ENCODE peak calls at places on chromosomes 1 and 21, in eight cellular contexts. W is fibroblast of lung, T is H9, E is mucosa of descending colon, A is MM.1S, L is body of pancreas, P is upper lobe of right lung, K is cardiac muscle cell. H is an unnamed sample. For H3K4me1, the result is how much of the 10 kb centered on the place peaks cover.

GRCh38 chr1:53460211-53460634 is 1.0 kb downstream of the DMRTB1 start:
- DNase-seq in W (no peak), T (no peak), E (no peak), A (no peak), L (no peak), P (no peak), K (no peak), H (no peak)

GRCh38 chr1:21837476-21837875 is 25.4 kb downstream of the LDLRAD2 start:
- DNase-seq in W (no peak), T (no peak), E (no peak), A (no peak), L (no peak), P (no peak), K (no peak), H (no peak)

GRCh38 chr1:63408331-63408730 is 40.9 kb downstream of the ALG6 start:
- DNase-seq in W (no peak), T (no peak), E (no peak), A (no peak), L (no peak), P (no peak), K (no peak), H (no peak)

GRCh38 chr1:222543817-222544216 is 4.1 kb downstream of the HHIPL2 start:
- DNase-seq in W (no peak), T (peak), E (no peak), A (no peak), L (no peak), P (no peak), K (no peak), H (no peak)

GRCh38 chr1:97384294-97384952 is 536.4 kb downstream of the DPYD start:
- DNase-seq in W (peak), T (no peak), E (no peak), A (no peak), L (no peak), P (no peak), K (no peak), H (no peak)

GRCh38 chr21:33205476-33205875 is 24.3 kb upstream of the IFNAR2 start:
- DNase-seq in W (no peak), T (no peak), E (no peak), A (no peak), L (no peak), P (no peak), K (no peak), H (no peak)

GRCh38 chr1:93695411-93696005 is 13.9 kb upstream of the BCAR3 start:
- DNase-seq in W (no peak), T (no peak), E (no peak), A (no peak), L (no peak), P (no peak), K (no peak), H (no peak)

GRCh38 chr21:38037416-38037815 is 121.2 kb upstream of the KCNJ6 start:
- DNase-seq in W (peak), T (no peak), E (no peak), A (no peak), L (no peak), P (no peak), K (no peak), H (no peak)

GRCh38 chr1:68078647-68079046 is 28.2 kb upstream of the DIRAS3 start:
- DNase-seq in W (no peak), T (no peak), E (no peak), A (no peak), L (no peak), P (no peak), K (no peak), H (no peak)

GRCh38 chr1:31745071-31745897 is 18.9 kb downstream of the ADGRB2 start:
- DNase-seq in W (no peak), T (peak), E (no peak), A (peak), L (peak), P (no peak), K (peak), H (peak)

GRCh38 chr1:107293901-107294600 is 153.2 kb downstream of the NTNG1 start:
- DNase-seq in W (no peak), T (no peak), E (no peak), A (no peak), L (no peak), P (no peak), K (no peak), H (peak)

GRCh38 chr1:75579046-75579445 is 31.9 kb downstream of the SLC44A5 start:
- DNase-seq in W (peak), T (no peak), E (no peak), A (no peak), L (no peak), P (no peak), K (no peak), H (no peak)

GRCh38 chr1:61377242-61377958 is 295.0 kb downstream of the NFIA start:
- DNase-seq in W (no peak), T (no peak), E (no peak), A (peak), L (no peak), P (no peak), K (peak), H (no peak)

GRCh38 chr1:24692351-24692980 is 49.4 kb downstream of the SRRM1 start:
- DNase-seq in W (peak), T (no peak), E (no peak), A (no peak), L (no peak), P (no peak), K (no peak), H (no peak)

GRCh38 chr21:17402885-17403477 is 109.9 kb upstream of the CXADR start:
- DNase-seq in W (peak), T (no peak), E (no peak), A (no peak), L (no peak), P (no peak), K (no peak), H (no peak)

GRCh38 chr1:93296555-93297154 is 49.1 kb upstream of the DR1 start:
- DNase-seq in W (no peak), T (peak), E (no peak), A (no peak), L (no peak), P (no peak), K (no peak), H (no peak)

GRCh38 chr1:174872615-174873058 is 127.1 kb upstream of the CACYBP start:
- DNase-seq in W (peak), T (no peak), E (no peak), A (no peak), L (no peak), P (no peak), K (no peak), H (no peak)

GRCh38 chr1:180228648-180229482 is 1.2 kb upstream of the LHX4 start:
- DNase-seq in W (no peak), T (no peak), E (no peak), A (no peak), L (no peak), P (peak), K (peak), H (no peak)

GRCh38 chr1:61013189-61013952 is 69.0 kb upstream of the NFIA start:
- DNase-seq in W (no peak), T (no peak), E (no peak), A (no peak), L (no peak), P (no peak), K (no peak), H (no peak)

GRCh38 chr1:199041173-199041914 is 402.5 kb downstream of the PTPRC start:
- DNase-seq in W (peak), T (no peak), E (no peak), A (peak), L (no peak), P (no peak), K (no peak), H (no peak)

GRCh38 chr1:224884428-224884827 is 45.0 kb upstream of the DNAH14 start:
- DNase-seq in W (peak), T (no peak), E (no peak), A (no peak), L (no peak), P (no peak), K (no peak), H (no peak)

GRCh38 chr1:198328458-198329032 is 171.7 kb downstream of the NEK7 start:
- DNase-seq in W (no peak), T (no peak), E (no peak), A (peak), L (no peak), P (no peak), K (no peak), H (no peak)

GRCh38 chr1:226579781-226580323 is 31.3 kb downstream of the STUM start:
- DNase-seq in W (no peak), T (no peak), E (no peak), A (no peak), L (no peak), P (peak), K (no peak), H (no peak)

GRCh38 chr1:43881415-43881814 is 52.2 kb upstream of the ARTN start:
- DNase-seq in W (no peak), T (peak), E (no peak), A (no peak), L (no peak), P (no peak), K (peak), H (peak)

GRCh38 chr21:45531393-45532215 is 10.6 kb downstream of the SLC19A1 start:
- DNase-seq in W (no peak), T (no peak), E (peak), A (no peak), L (no peak), P (peak), K (no peak), H (peak)

GRCh38 chr21:30153697-30154340 is 12.8 kb downstream of the CLDN17 start:
- DNase-seq in W (no peak), T (no peak), E (no peak), A (no peak), L (no peak), P (no peak), K (no peak), H (no peak)

GRCh38 chr1:169127305-169127704 is 20.8 kb downstream of the ATP1B1 start:
- DNase-seq in W (peak), T (no peak), E (no peak), A (no peak), L (no peak), P (no peak), K (no peak), H (no peak)

GRCh38 chr1:160837558-160838205 is 25.0 kb downstream of the CD244 start:
- DNase-seq in W (peak), T (no peak), E (peak), A (peak), L (peak), P (no peak), K (no peak), H (peak)

GRCh38 chr1:76109404-76109803 is 34.9 kb downstream of the ST6GALNAC3 start:
- DNase-seq in W (no peak), T (no peak), E (no peak), A (no peak), L (no peak), P (no peak), K (no peak), H (no peak)

GRCh38 chr1:1605034-1605591 is 5.2 kb upstream of the FNDC10 start:
- DNase-seq in W (no peak), T (peak), E (peak), A (no peak), L (no peak), P (peak), K (no peak), H (no peak)

GRCh38 chr1:3372317-3372716 is 82.1 kb upstream of the ARHGEF16 start:
- DNase-seq in W (no peak), T (no peak), E (no peak), A (no peak), L (no peak), P (no peak), K (no peak), H (no peak)

GRCh38 chr1:153515504-153516394 is 20.0 kb downstream of the S100A6 start:
- DNase-seq in W (no peak), T (no peak), E (peak), A (no peak), L (no peak), P (peak), K (no peak), H (no peak)

GRCh38 chr1:22440582-22440981 is 11.1 kb upstream of the ZBTB40 start:
- DNase-seq in W (no peak), T (no peak), E (no peak), A (no peak), L (no peak), P (no peak), K (no peak), H (no peak)

GRCh38 chr1:199122532-199123311 is 483.9 kb downstream of the PTPRC start:
- DNase-seq in W (peak), T (no peak), E (no peak), A (no peak), L (no peak), P (no peak), K (no peak), H (no peak)

GRCh38 chr1:202836616-202837403 is 26.1 kb downstream of the PCAT6 start:
- DNase-seq in W (no peak), T (no peak), E (no peak), A (no peak), L (no peak), P (no peak), K (no peak), H (no peak)

GRCh38 chr1:40977721-40978120 is 1.8 kb upstream of the CTPS1 start:
- DNase-seq in W (peak), T (no peak), E (no peak), A (no peak), L (no peak), P (no peak), K (peak), H (no peak)

GRCh38 chr21:26011292-26011940 is 159.2 kb downstream of the APP start:
- DNase-seq in W (no peak), T (no peak), E (no peak), A (no peak), L (no peak), P (no peak), K (no peak), H (no peak)

GRCh38 chr1:35726814-35727433 is 8.2 kb upstream of the C1orf216 start:
- DNase-seq in W (peak), T (peak), E (no peak), A (peak), L (peak), P (no peak), K (peak), H (peak)

DNA sequence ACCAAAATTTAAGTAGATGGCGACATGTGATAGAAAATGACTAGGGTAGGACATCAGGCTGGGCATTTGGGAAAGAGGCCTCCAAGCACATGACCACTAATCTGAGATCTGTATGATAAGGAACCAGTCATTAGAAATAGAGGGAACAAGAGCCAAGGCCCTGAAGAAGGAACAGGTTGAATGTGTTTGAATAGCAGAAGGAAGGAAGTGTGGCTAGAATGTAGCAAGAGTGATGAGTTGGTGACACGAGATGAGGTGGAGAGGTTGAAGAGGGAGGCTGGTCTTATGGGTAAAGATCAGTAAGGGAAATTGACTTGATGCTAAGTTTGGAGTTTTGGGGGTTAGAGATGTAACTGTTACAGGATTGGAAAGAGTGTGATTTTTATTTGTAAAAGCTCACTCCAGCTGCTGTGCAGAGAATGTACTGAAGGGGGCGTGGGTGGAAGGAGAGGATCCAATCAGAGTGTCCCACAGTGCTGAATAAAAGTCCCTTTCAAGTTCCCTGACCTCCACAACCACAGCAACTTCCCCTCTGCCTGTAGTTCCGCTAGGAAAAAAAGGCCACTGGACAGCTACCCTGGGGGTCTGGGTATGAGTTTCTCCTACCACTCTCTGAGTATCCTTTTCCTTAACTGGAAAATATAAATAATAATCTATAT is 295.0 kb downstream of the OMA1 start:
- DNase-seq in W (no peak), T (peak), E (no peak), A (no peak), L (no peak), P (no peak), K (no peak), H (peak)
- TF ChIP-seq CTCF in W (peak), T (peak), E (no peak), A (no peak), L (no peak), P (no peak), K (peak), H (peak)

DNA sequence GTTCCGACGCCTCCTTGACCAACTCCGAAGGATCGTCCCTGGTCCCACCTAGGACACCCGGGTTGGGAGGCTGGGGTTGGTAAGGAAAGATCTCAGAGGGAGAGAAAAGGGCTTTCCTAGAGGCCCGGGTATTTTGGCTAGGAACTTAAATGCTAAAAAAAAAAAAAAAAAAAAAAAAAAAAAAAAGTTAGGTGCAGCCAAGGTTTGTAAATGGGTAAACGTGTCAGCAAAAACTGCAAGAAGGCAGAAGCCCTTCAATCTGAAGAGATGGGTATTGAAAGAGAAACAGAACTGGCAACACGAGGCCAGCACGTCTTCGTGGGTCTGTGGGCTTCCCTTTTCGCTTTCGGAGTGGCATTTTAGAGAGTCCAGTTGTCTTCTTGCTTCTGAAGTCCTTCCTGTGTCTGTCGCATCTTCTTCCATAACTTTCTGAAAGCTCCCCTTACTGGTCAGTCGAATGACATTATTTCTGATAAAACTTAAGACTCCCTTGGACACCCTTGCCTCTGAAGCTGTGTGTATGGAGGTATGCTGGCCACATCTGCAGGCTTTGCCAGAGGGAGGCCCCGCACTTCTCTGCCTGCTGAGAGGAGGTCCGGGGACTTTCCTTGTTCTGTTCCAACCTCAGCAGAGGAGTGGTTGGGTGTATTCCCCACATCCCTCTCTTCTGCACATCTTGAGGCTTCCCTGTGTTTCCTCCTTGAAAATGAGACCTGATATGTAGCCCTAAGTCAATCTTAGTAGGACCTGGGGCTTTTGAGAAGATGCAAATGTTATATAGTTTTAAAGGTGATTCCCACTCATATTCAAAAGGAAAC is 745 bp downstream of the RCSD1 start:
- DNase-seq in W (no peak), T (no peak), E (no peak), A (peak), L (no peak), P (no peak), K (peak), H (no peak)
- H3K4me1 ChIP-seq in W (under half), T (under half), E (under half), A (half or more), L (under half), P (under half), K (half or more), H (under half)

DNA sequence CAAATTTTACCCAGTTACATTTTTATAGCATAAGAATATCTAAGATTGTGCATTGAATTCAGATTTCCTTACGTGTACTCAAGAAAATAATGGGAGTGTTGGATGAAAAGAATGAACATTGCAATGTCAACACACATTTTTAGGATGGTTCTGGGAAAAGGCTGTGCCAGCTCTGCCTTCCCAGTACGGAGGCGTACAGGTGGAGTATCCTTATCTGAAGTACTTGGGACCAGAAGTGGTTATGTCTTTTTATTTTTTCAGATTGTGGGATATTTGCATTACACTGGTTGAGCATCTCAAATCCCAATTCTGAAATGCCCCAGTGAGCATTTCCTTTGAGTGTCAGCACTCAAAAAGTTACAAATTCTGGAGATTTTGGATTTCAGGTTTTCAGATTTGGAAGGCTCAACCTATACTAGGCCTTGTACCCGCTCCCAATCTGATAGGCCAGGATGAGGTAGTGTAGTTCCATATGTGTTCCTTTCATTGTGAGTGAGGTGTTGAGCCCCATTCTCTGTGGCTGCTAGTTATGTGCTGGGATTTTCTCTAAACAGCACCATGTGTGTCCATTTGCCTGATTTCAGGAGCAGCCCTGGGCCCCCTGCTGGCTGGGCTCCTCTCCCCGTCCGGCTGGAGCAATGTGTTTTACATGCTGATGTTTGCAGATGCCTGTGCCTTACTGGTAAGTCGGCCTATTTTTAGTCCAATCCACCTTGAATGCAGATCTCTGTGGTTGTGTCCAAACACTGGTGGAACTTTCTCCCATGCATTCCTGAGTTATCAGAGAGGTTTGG is 60.8 kb downstream of the SLC37A1 start:
- DNase-seq in W (peak), T (no peak), E (no peak), A (peak), L (no peak), P (peak), K (peak), H (peak)
- TF ChIP-seq CTCF in W (peak), T (no peak), E (no peak), A (peak), L (no peak), P (peak), K (peak), H (peak)

GRCh38 chr1:19511117-19511516 is 25.8 kb upstream of the CAPZB start:
- DNase-seq in W (no peak), T (no peak), E (no peak), A (no peak), L (no peak), P (no peak), K (no peak), H (no peak)
- H3K4me1 ChIP-seq in W (under half), T (under half), E (under half), A (under half), L (under half), P (under half), K (under half), H (under half)

GRCh38 chr1:72557446-72558049 is 275.2 kb upstream of the NEGR1 start:
- DNase-seq in W (peak), T (peak), E (no peak), A (no peak), L (no peak), P (no peak), K (peak), H (no peak)
- TF ChIP-seq CTCF in W (peak), T (peak), E (no peak), A (peak), L (no peak), P (no peak), K (peak), H (no peak)

GRCh38 chr21:42161957-42162681 is 56.8 kb upstream of the ABCG1 start:
- DNase-seq in W (peak), T (peak), E (no peak), A (no peak), L (no peak), P (peak), K (no peak), H (no peak)
- H3K4me1 ChIP-seq in W (under half), T (under half), E (under half), A (under half), L (under half), P (under half), K (under half), H (under half)